ENCODE peak calls at places on chromosomes 4 and X, in seven cellular contexts. One of them, this sample, is unnamed.

GRCh38 chrX:155767101-155767878 is 113.9 kb upstream of the VAMP7 start:
- DNase-seq in BJ: peak; percentile 41
- DNase-seq in AG10803: peak; percentile 84
- DNase-seq in fibroblast of lung: peak; percentile 83
- DNase-seq in upper lobe of left lung: peak; percentile 35
- DNase-seq in breast epithelium: peak; percentile 24
- DNase-seq in tibial artery: peak; percentile 74
- DNase-seq in this sample: peak; percentile 21

GRCh38 chr4:17494258-17494657 is 17.6 kb downstream of the QDPR start:
- DNase-seq in fibroblast of lung: peak; percentile 74
- DNase-seq in breast epithelium: no peak
- DNase-seq in BJ: peak; percentile 30
- DNase-seq in upper lobe of left lung: no peak
- DNase-seq in tibial artery: no peak
- DNase-seq in AG10803: peak; percentile 62
- DNase-seq in this sample: peak; percentile 23

GRCh38 chr4:10706236-10706635 is 21.7 kb upstream of the CLNK start:
- DNase-seq in tibial artery: no peak
- DNase-seq in breast epithelium: no peak
- DNase-seq in fibroblast of lung: peak; percentile 29
- DNase-seq in BJ: no peak
- DNase-seq in AG10803: no peak
- DNase-seq in upper lobe of left lung: no peak
- DNase-seq in this sample: no peak

GRCh38 chr4:3250956-3251690 is 2.2 kb downstream of the MSANTD1 start:
- DNase-seq in tibial artery: peak; percentile 39
- DNase-seq in fibroblast of lung: no peak
- DNase-seq in AG10803: no peak
- DNase-seq in breast epithelium: no peak
- DNase-seq in upper lobe of left lung: peak; percentile 85
- DNase-seq in BJ: no peak
- DNase-seq in this sample: no peak

GRCh38 chrX:76893930-76894329 is 466.4 kb downstream of the MAGEE1 start:
- DNase-seq in upper lobe of left lung: no peak
- DNase-seq in AG10803: no peak
- DNase-seq in breast epithelium: no peak
- DNase-seq in fibroblast of lung: no peak
- DNase-seq in tibial artery: no peak
- DNase-seq in BJ: no peak
- DNase-seq in this sample: no peak

GRCh38 chrX:125202486-125203378 is 116.9 kb upstream of the TEX13C start:
- DNase-seq in AG10803: no peak
- DNase-seq in upper lobe of left lung: peak; percentile 22
- DNase-seq in tibial artery: no peak
- DNase-seq in breast epithelium: no peak
- DNase-seq in BJ: no peak
- DNase-seq in fibroblast of lung: no peak
- DNase-seq in this sample: no peak

GRCh38 chrX:129845616-129846190 is 2.0 kb upstream of the ZDHHC9 start:
- DNase-seq in AG10803: no peak
- DNase-seq in fibroblast of lung: no peak
- DNase-seq in BJ: no peak
- DNase-seq in upper lobe of left lung: peak; percentile 28
- DNase-seq in tibial artery: no peak
- DNase-seq in breast epithelium: no peak
- DNase-seq in this sample: no peak

GRCh38 chr4:147773261-147774184 is 41.6 kb downstream of the ARHGAP10 start:
- DNase-seq in BJ: no peak
- DNase-seq in upper lobe of left lung: no peak
- DNase-seq in AG10803: peak; percentile 56
- DNase-seq in fibroblast of lung: peak; percentile 46
- DNase-seq in breast epithelium: no peak
- DNase-seq in tibial artery: no peak
- DNase-seq in this sample: no peak

GRCh38 chr4:52248836-52249235 is 197.7 kb downstream of the SPATA18 start:
- DNase-seq in AG10803: no peak
- DNase-seq in tibial artery: no peak
- DNase-seq in BJ: no peak
- DNase-seq in fibroblast of lung: no peak
- DNase-seq in breast epithelium: no peak
- DNase-seq in upper lobe of left lung: no peak
- DNase-seq in this sample: no peak

DNA sequence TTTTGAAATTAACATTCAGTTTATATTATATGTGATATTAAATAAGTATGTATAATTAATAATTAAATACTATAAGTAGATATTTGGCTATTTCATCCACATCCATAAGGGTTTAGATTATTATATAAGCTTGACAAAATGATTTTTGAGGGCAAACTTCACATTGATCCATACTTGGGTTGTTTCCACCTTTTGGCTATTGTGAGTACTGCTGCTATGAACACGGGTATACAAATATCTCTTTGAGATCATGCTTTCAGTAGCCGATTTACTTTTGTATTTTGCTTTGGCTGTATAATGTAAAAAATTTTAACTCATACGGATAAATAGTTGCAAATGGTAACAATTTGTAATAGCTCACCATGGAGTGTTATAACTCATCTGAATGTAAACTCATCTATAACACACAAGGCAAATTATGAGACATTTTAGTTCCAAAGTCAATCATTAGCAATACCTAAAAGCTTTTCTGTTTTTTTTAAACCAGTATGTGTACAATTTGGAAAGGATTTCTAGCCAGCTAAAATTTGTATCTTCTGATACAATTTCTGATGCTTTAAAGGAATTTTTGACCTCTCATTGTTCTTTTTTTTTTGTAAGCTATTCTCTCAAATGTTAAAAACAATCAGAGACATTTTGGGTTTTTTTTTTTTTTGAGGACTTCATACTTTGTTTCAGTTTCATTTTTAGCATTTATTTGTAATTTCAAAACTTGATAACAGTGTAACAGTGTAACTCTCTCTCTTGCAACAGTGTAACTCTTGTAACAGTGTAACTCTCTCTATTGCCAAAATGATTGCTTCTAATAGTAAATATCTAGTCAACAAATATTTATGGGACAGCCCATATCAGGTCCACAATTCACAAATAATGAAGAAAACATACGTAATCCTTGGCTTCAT is 51.8 kb upstream of the ARX start:
- DNase-seq in breast epithelium: no peak
- DNase-seq in upper lobe of left lung: no peak
- DNase-seq in AG10803: no peak
- DNase-seq in BJ: no peak
- DNase-seq in tibial artery: no peak
- DNase-seq in fibroblast of lung: no peak
- DNase-seq in this sample: no peak
- TF ChIP-seq CTCF in breast epithelium: no peak
- TF ChIP-seq CTCF in upper lobe of left lung: no peak
- TF ChIP-seq CTCF in AG10803: no peak
- TF ChIP-seq CTCF in BJ: no peak
- TF ChIP-seq CTCF in tibial artery: no peak
- TF ChIP-seq CTCF in fibroblast of lung: no peak
- TF ChIP-seq CTCF in this sample: no peak

GRCh38 chrX:65406532-65406931 is 128.1 kb downstream of the LAS1L start:
- DNase-seq in BJ: no peak
- DNase-seq in upper lobe of left lung: no peak
- DNase-seq in AG10803: no peak
- DNase-seq in breast epithelium: no peak
- DNase-seq in fibroblast of lung: no peak
- DNase-seq in tibial artery: no peak
- DNase-seq in this sample: no peak
- H3K4me3 ChIP-seq in BJ: no peak overlapping the region
- H3K4me3 ChIP-seq in upper lobe of left lung: peak overlapping the region; percentile 37
- H3K4me3 ChIP-seq in AG10803: no peak overlapping the region
- H3K4me3 ChIP-seq in breast epithelium: peak overlapping the region; percentile 50
- H3K4me3 ChIP-seq in fibroblast of lung: no peak overlapping the region
- H3K4me3 ChIP-seq in tibial artery: peak overlapping the region; percentile 30
- H3K4me3 ChIP-seq in this sample: no peak overlapping the region

GRCh38 chrX:150544222-150544787 is 24.1 kb upstream of the MTM1 start:
- DNase-seq in fibroblast of lung: peak; percentile 4
- DNase-seq in tibial artery: no peak
- DNase-seq in upper lobe of left lung: no peak
- DNase-seq in AG10803: no peak
- DNase-seq in breast epithelium: no peak
- DNase-seq in BJ: no peak
- DNase-seq in this sample: no peak
- TF ChIP-seq CTCF in fibroblast of lung: no peak
- TF ChIP-seq CTCF in tibial artery: no peak
- TF ChIP-seq CTCF in upper lobe of left lung: no peak
- TF ChIP-seq CTCF in AG10803: no peak
- TF ChIP-seq CTCF in breast epithelium: no peak
- TF ChIP-seq CTCF in BJ: no peak
- TF ChIP-seq CTCF in this sample: no peak

GRCh38 chr4:4673070-4673469 is 131.2 kb upstream of the STX18 start:
- DNase-seq in BJ: no peak
- DNase-seq in tibial artery: no peak
- DNase-seq in upper lobe of left lung: no peak
- DNase-seq in breast epithelium: no peak
- DNase-seq in fibroblast of lung: peak; percentile 56
- DNase-seq in AG10803: peak; percentile 66
- DNase-seq in this sample: no peak
- H3K4me3 ChIP-seq in BJ: no peak overlapping the region
- H3K4me3 ChIP-seq in tibial artery: no peak overlapping the region
- H3K4me3 ChIP-seq in upper lobe of left lung: no peak overlapping the region
- H3K4me3 ChIP-seq in breast epithelium: no peak overlapping the region
- H3K4me3 ChIP-seq in fibroblast of lung: no peak overlapping the region
- H3K4me3 ChIP-seq in AG10803: no peak overlapping the region
- H3K4me3 ChIP-seq in this sample: no peak overlapping the region

GRCh38 chr4:48801739-48802138 is 21.7 kb upstream of the FRYL start:
- DNase-seq in breast epithelium: no peak
- DNase-seq in BJ: no peak
- DNase-seq in tibial artery: no peak
- DNase-seq in fibroblast of lung: peak; percentile 8
- DNase-seq in AG10803: no peak
- DNase-seq in upper lobe of left lung: no peak
- DNase-seq in this sample: no peak

GRCh38 chr4:48798117-48798516 is 18.0 kb upstream of the FRYL start:
- DNase-seq in BJ: no peak
- DNase-seq in tibial artery: no peak
- DNase-seq in fibroblast of lung: no peak
- DNase-seq in upper lobe of left lung: no peak
- DNase-seq in breast epithelium: no peak
- DNase-seq in AG10803: no peak
- DNase-seq in this sample: no peak

GRCh38 chr4:48804584-48805301 is 24.7 kb upstream of the FRYL start:
- DNase-seq in breast epithelium: no peak
- DNase-seq in upper lobe of left lung: no peak
- DNase-seq in BJ: no peak
- DNase-seq in tibial artery: peak; percentile 77
- DNase-seq in AG10803: no peak
- DNase-seq in fibroblast of lung: peak; percentile 51
- DNase-seq in this sample: no peak

GRCh38 chr4:48799157-48799556 is 19.1 kb upstream of the FRYL start:
- DNase-seq in BJ: no peak
- DNase-seq in upper lobe of left lung: no peak
- DNase-seq in tibial artery: no peak
- DNase-seq in fibroblast of lung: no peak
- DNase-seq in AG10803: no peak
- DNase-seq in breast epithelium: no peak
- DNase-seq in this sample: no peak

GRCh38 chr4:48801016-48801715 is 21.1 kb upstream of the FRYL start:
- DNase-seq in upper lobe of left lung: no peak
- DNase-seq in breast epithelium: no peak
- DNase-seq in BJ: no peak
- DNase-seq in fibroblast of lung: no peak
- DNase-seq in tibial artery: no peak
- DNase-seq in AG10803: no peak
- DNase-seq in this sample: no peak
- TF ChIP-seq CTCF in upper lobe of left lung: no peak
- TF ChIP-seq CTCF in breast epithelium: no peak
- TF ChIP-seq CTCF in BJ: no peak
- TF ChIP-seq CTCF in fibroblast of lung: no peak
- TF ChIP-seq CTCF in tibial artery: no peak
- TF ChIP-seq CTCF in AG10803: no peak
- TF ChIP-seq CTCF in this sample: no peak

DNA sequence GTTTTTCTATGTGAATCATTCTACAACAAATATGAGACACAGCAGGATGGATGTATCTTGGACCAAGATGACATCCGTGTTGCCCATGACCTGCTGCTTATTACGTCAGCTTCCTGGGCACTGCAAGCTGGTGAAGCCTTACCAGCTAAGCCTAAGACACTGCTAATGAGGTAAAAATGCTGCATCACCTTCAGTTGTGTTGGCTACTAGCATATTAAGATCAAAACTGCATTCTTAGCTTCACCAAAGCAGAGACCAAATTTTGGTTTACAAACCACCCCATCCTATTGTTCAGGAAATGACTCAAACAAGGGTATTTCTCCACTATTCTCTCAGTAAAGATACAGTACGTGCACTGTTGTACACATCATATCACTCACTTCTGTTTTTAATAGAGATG is 50.3 kb downstream of the MAML3 start:
- DNase-seq in AG10803: peak; percentile 77
- DNase-seq in upper lobe of left lung: no peak
- DNase-seq in breast epithelium: no peak
- DNase-seq in fibroblast of lung: no peak
- DNase-seq in tibial artery: no peak
- DNase-seq in BJ: no peak
- DNase-seq in this sample: no peak
- H3K4me3 ChIP-seq in AG10803: no peak overlapping the region
- H3K4me3 ChIP-seq in upper lobe of left lung: no peak overlapping the region
- H3K4me3 ChIP-seq in breast epithelium: no peak overlapping the region
- H3K4me3 ChIP-seq in fibroblast of lung: no peak overlapping the region
- H3K4me3 ChIP-seq in tibial artery: no peak overlapping the region
- H3K4me3 ChIP-seq in BJ: no peak overlapping the region
- H3K4me3 ChIP-seq in this sample: no peak overlapping the region

DNA sequence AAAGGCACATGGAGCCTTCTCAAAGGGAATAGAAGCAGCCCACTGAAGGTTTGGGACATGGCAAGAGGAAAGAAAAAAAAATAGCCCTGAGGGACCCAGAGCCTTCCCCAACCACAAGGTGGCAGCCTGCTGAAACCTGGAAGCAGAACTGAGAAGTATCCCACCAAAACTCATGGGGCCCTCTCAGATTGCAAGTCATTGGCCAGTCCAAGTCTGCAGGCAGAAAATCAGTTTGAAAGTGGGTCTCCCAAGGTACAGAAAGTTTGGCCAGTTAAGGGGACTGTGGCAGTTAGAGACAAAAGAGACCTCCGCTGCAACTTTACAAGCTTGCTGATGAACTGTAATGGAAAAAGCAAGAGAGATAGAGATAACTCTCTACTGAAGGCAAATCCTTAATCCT is 155.8 kb downstream of the ANTXR2 start:
- DNase-seq in BJ: no peak
- DNase-seq in AG10803: peak; percentile 69
- DNase-seq in upper lobe of left lung: peak; percentile 22
- DNase-seq in breast epithelium: no peak
- DNase-seq in fibroblast of lung: peak; percentile 48
- DNase-seq in tibial artery: no peak
- DNase-seq in this sample: peak; percentile 7
- TF ChIP-seq CTCF in BJ: peak; percentile 85
- TF ChIP-seq CTCF in AG10803: peak; percentile 78
- TF ChIP-seq CTCF in upper lobe of left lung: no peak
- TF ChIP-seq CTCF in breast epithelium: no peak
- TF ChIP-seq CTCF in fibroblast of lung: peak; percentile 41
- TF ChIP-seq CTCF in tibial artery: no peak
- TF ChIP-seq CTCF in this sample: peak; percentile 66

This sample was measured in AG04449.